ENCODE peak calls at places on chromosomes 2 and 18, in four cellular contexts. J is fibroblast of lung, O is IMR-90, Z is spleen. I is an unnamed sample. For H3K4me1, the result is how much of the 10 kb centered on the place peaks cover.

GRCh38 chr18:25278415-25278814 is 73.6 kb downstream of the ZNF521 start:
- DNase-seq in J (peak), O (peak), Z (no peak), I (no peak)

GRCh38 chr2:75432761-75433361 is 127.9 kb downstream of the EVA1A start:
- DNase-seq in J (no peak), O (peak), Z (peak), I (no peak)

GRCh38 chr2:196431957-196432356 is 207.6 kb upstream of the CCDC150 start:
- DNase-seq in J (peak), O (peak), Z (no peak), I (no peak)

GRCh38 chr18:57781128-57781463 is 22.0 kb downstream of the ATP8B1 start:
- DNase-seq in J (no peak), O (no peak), Z (no peak), I (no peak)

GRCh38 chr2:191622374-191623320 is 55.3 kb upstream of the NABP1 start:
- DNase-seq in J (no peak), O (no peak), Z (no peak), I (no peak)

GRCh38 chr18:24342347-24342746 is 55.3 kb downstream of the OSBPL1A start:
- DNase-seq in J (peak), O (peak), Z (no peak), I (no peak)

GRCh38 chr2:52776571-52776970 is 991.0 kb upstream of the CHAC2 start:
- DNase-seq in J (peak), O (peak), Z (no peak), I (no peak)

GRCh38 chr2:100592226-100592625 is 29.4 kb downstream of the PDCL3 start:
- DNase-seq in J (no peak), O (peak), Z (no peak), I (no peak)

GRCh38 chr18:44818668-44819403 is 138.1 kb downstream of the SETBP1 start:
- DNase-seq in J (no peak), O (no peak), Z (no peak), I (no peak)

GRCh38 chr2:81136296-81136695 is 831.7 kb upstream of the LRRTM1 start:
- DNase-seq in J (no peak), O (no peak), Z (no peak), I (no peak)

GRCh38 chr2:153156743-153157142 is 321.8 kb downstream of the RPRM start:
- DNase-seq in J (no peak), O (no peak), Z (no peak), I (no peak)

GRCh38 chr18:35030234-35030989 is 10.8 kb upstream of the MAPRE2 start:
- DNase-seq in J (no peak), O (no peak), Z (no peak), I (no peak)

GRCh38 chr18:35027206-35027605 is 14.0 kb upstream of the MAPRE2 start:
- DNase-seq in J (no peak), O (no peak), Z (no peak), I (no peak)

GRCh38 chr18:35029770-35030169 is 11.4 kb upstream of the MAPRE2 start:
- DNase-seq in J (peak), O (no peak), Z (no peak), I (no peak)

GRCh38 chr18:35028556-35028955 is 12.7 kb upstream of the MAPRE2 start:
- DNase-seq in J (peak), O (no peak), Z (no peak), I (no peak)

DNA sequence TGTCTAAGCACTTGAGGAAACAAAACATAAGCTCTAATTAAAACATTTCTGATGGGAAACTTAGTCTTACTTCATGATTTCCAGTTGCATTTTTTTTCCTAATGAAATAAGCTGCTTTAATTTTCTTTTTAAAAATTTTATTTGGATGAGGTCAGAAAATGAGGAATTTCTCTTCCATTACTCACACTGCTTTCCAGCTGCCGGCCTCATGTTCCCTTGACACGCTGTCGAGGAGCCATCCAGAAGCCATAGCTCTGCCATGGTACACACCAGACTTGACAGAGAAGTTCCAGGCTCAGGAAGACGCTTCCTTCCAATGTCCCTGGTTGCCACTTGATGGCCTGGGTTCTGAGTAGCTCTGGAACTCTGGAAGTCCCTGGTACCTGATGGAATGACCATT is 12.1 kb upstream of the MAPRE2 start:
- DNase-seq in J (peak), O (peak), Z (no peak), I (peak)
- H3K27ac ChIP-seq in J (peak), O (peak), Z (peak), I (no peak)

DNA sequence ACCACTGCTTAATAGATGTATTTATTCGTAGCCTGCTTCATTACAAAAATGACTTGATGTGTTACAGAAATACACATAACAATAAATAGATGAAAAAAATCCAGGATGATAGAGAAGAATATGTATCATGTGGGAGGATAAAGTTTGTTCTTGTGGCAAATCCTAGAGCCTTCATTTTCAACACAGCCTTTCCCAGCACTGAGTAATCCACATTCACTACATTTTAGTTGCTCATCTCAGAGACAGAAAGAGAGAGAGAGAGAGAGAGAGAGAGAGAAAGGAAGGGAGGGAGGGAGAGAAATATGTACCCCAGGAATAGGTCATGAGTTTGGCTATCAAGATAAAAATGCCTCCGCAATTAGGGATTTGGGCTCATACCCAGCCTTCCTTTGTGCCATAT is 144.3 kb downstream of the RBMS1 start:
- DNase-seq in J (no peak), O (peak), Z (no peak), I (no peak)
- H3K4me1 ChIP-seq in J (under half), O (under half), Z (under half), I (under half)

DNA sequence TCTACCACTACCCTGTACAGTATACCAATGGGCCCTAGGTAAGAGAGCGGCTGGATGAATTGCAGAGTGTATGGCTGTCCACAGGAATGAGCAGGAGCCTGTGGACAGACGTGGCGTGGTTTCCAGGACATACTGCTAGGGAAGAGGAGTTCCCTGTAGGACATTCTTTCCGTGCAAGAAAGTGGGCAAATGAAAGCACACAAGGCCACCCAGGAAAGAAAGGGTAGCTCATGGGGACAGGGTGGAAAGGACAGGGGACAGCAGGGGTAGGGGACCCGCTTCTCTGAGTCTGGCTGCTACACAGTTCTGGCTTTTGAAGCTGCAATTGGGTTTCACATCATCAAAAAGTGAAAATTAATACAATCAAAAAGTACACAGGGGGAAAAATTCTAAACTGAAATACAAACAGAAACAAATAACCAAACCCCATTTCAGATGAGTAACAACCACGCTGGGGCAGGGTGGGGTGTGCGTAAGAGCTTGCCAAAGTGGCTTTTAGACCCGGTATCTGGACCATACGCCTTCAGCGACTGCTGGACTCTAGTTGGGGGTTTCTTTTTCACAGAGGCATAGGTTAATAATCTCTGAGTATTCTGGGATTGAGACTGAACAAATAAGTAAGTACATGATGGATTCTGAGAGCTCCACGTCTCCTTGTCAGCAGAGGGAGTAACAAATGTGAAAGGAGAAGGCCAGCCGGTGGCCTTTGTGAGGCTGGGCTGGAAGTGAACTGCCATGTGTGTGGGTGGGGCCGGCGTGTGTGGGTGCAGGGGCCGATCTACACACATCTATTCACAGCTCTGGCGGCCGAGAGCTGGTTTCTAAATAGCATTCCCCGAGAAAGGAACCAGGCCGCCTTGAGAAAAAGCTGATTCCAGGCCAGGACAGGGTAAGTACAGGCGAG is 84.0 kb downstream of the HDAC4 start:
- DNase-seq in J (peak), O (peak), Z (peak), I (peak)
- TF ChIP-seq CTCF in J (no peak), O (no peak), Z (no peak), I (no peak)

DNA sequence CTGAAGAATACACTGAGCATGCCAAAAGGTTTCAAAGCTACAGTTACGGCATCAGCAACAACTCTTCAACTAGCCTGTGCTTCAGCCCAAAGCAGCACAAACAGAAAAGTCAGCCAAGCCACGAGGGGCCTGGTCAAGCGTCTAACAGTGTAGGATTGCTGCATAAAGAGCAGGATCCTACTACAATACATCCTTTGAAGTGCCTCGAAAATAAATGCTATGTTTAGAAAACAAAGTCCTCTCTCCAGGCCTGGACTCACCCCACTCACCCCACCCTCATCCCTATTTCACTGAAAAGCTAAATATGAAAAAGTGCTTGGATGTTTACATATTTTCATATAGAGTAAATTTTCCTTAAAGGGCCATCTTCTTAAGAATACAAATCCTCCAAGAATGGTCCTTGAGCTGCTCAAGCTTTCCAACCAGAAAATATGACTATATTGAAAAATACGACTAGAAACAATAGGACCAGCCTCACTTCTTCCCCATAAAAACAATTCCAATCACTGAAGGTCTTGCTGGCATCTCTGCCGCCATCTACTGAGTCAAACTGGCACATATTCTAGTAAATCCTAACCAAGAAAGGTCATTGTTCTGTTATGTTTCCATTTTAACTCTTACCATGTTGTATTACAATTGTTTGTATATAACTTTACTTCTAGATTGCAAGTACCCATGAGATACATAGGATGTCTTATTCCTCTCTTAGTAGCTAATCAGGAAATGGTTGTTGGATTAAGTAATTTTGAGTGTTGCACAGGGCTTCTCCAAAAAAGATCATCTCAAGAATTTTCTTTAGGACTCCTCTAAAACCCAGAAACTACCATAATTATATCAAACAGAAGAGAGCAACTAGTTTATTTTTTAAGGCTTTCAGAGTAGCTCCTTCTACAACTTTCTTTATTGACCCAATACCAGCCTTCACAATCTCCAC is 63.6 kb downstream of the CLHC1 start:
- DNase-seq in J (peak), O (peak), Z (no peak), I (peak)
- H3K27ac ChIP-seq in J (peak), O (peak), Z (no peak), I (peak)

DNA sequence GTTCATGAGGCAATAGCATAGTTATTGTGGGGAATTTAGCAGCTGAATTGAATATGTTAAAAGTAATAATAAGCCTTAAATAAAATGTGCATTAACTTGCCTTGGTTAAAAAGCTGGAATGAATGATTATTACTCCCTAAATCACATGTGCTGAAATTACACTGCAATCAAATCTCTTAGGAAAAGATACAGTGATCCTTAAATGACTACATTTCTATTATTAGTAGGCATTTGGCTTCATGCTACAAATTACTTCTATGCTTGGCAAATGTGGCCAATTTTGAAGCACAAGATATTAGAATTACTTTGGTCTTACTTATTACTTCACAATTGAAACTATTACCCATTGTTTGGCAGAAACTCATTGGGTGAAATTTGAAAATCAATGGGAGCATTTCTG is 5.4 kb downstream of the RND3 start:
- DNase-seq in J (peak), O (no peak), Z (no peak), I (no peak)
- H3K4me1 ChIP-seq in J (under half), O (under half), Z (under half), I (half or more)

GRCh38 chr18:11150271-11150615 is 874 bp upstream of the PIEZO2 start:
- DNase-seq in J (no peak), O (no peak), Z (no peak), I (no peak)

GRCh38 chr18:11153096-11153495 is 3.7 kb upstream of the PIEZO2 start:
- DNase-seq in J (no peak), O (no peak), Z (no peak), I (no peak)

GRCh38 chr18:11156977-11157376 is 7.6 kb upstream of the PIEZO2 start:
- DNase-seq in J (no peak), O (no peak), Z (no peak), I (no peak)

GRCh38 chr18:11154983-11155759 is 5.8 kb upstream of the PIEZO2 start:
- DNase-seq in J (no peak), O (no peak), Z (no peak), I (no peak)

GRCh38 chr18:11154369-11154982 is 5.1 kb upstream of the PIEZO2 start:
- DNase-seq in J (peak), O (peak), Z (no peak), I (no peak)
- TF ChIP-seq CTCF in J (peak), O (peak), Z (no peak), I (peak)

GRCh38 chr2:11465110-11465484 is 864 bp downstream of the E2F6 start:
- DNase-seq in J (no peak), O (no peak), Z (no peak), I (no peak)
- H3K27ac ChIP-seq in J (peak), O (peak), Z (peak), I (peak)

GRCh38 chr2:239285071-239285931 is 115.5 kb downstream of the HDAC4 start:
- DNase-seq in J (peak), O (no peak), Z (peak), I (no peak)
- H3K4me1 ChIP-seq in J (under half), O (under half), Z (under half), I (under half)

GRCh38 chr2:26597197-26597596 is 44.0 kb downstream of the CIB4 start:
- DNase-seq in J (no peak), O (no peak), Z (no peak), I (no peak)

GRCh38 chr2:26595146-26595545 is 46.0 kb downstream of the CIB4 start:
- DNase-seq in J (no peak), O (no peak), Z (peak), I (peak)

GRCh38 chr2:26598336-26599006 is 42.7 kb downstream of the CIB4 start:
- DNase-seq in J (no peak), O (no peak), Z (peak), I (no peak)

GRCh38 chr2:26602575-26602974 is 38.6 kb downstream of the CIB4 start:
- DNase-seq in J (no peak), O (no peak), Z (no peak), I (no peak)

GRCh38 chr2:26599387-26599786 is 41.8 kb downstream of the CIB4 start:
- DNase-seq in J (no peak), O (no peak), Z (no peak), I (no peak)
- TF ChIP-seq CTCF in J (no peak), O (no peak), Z (no peak), I (no peak)

GRCh38 chr2:226906439-226906796 is 70.6 kb downstream of the RHBDD1 start:
- DNase-seq in J (no peak), O (no peak), Z (no peak), I (no peak)
- H3K27ac ChIP-seq in J (no peak), O (no peak), Z (peak), I (no peak)